ENCODE peak calls at places on chromosomes 6 and 20, in ten cellular contexts. H is right lobe of liver, U is psoas muscle, O is H1, X is A549, Q is brain microvascular endothelial cell, P is body of pancreas, W is IMR-90, V is dorsolateral prefrontal cortex, E is cardiac muscle cell. K is an unnamed sample.

GRCh38 chr6:157563611-157564284 is 182.8 kb downstream of the ZDHHC14 start:
- DNase-seq in O (no peak), W (no peak), U (no peak), V (no peak), Q (no peak), P (no peak), E (no peak), H (no peak), X (no peak), K (no peak)

GRCh38 chr20:44002861-44003260 is 88.2 kb downstream of the TOX2 start:
- DNase-seq in O (no peak), V (no peak), Q (no peak), H (no peak), X (no peak), W (no peak), U (no peak), P (no peak), E (no peak), K (no peak)

GRCh38 chr20:3563548-3564177 is 92.8 kb downstream of the ATRN start:
- DNase-seq in X (peak), H (no peak), O (no peak), P (peak), U (no peak), V (no peak), Q (peak), W (peak), E (peak), K (no peak)

GRCh38 chr6:104505838-104506237 is 353.9 kb downstream of the HACE1 start:
- DNase-seq in O (no peak), U (no peak), P (no peak), Q (no peak), V (no peak), H (no peak), W (no peak), X (no peak), E (no peak), K (no peak)

GRCh38 chr6:105507811-105508210 is 104.9 kb upstream of the PREP start:
- DNase-seq in P (no peak), W (no peak), Q (no peak), E (no peak), V (no peak), O (no peak), X (no peak), U (no peak), H (no peak), K (no peak)

GRCh38 chr6:90355965-90356364 is 59.3 kb upstream of the BACH2 start:
- DNase-seq in Q (no peak), O (no peak), W (no peak), X (no peak), U (no peak), E (no peak), V (no peak), P (no peak), H (peak), K (no peak)

GRCh38 chr6:36683145-36683655 is 4.7 kb downstream of the CDKN1A start:
- DNase-seq in H (no peak), E (no peak), Q (no peak), W (no peak), U (no peak), P (peak), X (no peak), O (no peak), V (no peak), K (no peak)

GRCh38 chr6:25036461-25036860 is 100.7 kb upstream of the RIPOR2 start:
- DNase-seq in V (no peak), O (no peak), Q (no peak), P (no peak), X (no peak), E (no peak), H (no peak), W (no peak), U (no peak), K (no peak)

GRCh38 chr20:46651091-46651962 is at the start of gene SLC13A3:
- DNase-seq in H (no peak), E (peak), Q (no peak), U (no peak), V (no peak), P (no peak), X (no peak), W (no peak), O (no peak), K (no peak)

GRCh38 chr6:41373367-41373918 is 38.0 kb downstream of the NCR2 start:
- DNase-seq in W (no peak), X (no peak), V (no peak), U (no peak), O (no peak), H (no peak), P (no peak), E (no peak), Q (no peak), K (no peak)

GRCh38 chr6:40504274-40504673 is 82.9 kb downstream of the LRFN2 start:
- DNase-seq in X (no peak), O (no peak), V (no peak), Q (no peak), P (no peak), W (no peak), H (no peak), U (no peak), E (no peak), K (no peak)

GRCh38 chr6:139547082-139547776 is 172.8 kb upstream of the CITED2 start:
- DNase-seq in X (no peak), H (no peak), W (no peak), Q (no peak), E (no peak), P (no peak), V (no peak), O (no peak), U (no peak), K (no peak)

GRCh38 chr6:161598896-161599295 is 325.0 kb upstream of the AGPAT4 start:
- DNase-seq in P (no peak), U (no peak), Q (no peak), W (no peak), E (no peak), O (no peak), X (no peak), H (no peak), V (no peak), K (no peak)

GRCh38 chr6:16438677-16439615 is 200.6 kb downstream of the GMPR start:
- DNase-seq in E (peak), X (peak), H (no peak), Q (peak), W (peak), P (no peak), O (no peak), V (no peak), U (no peak), K (no peak)

GRCh38 chr6:133895573-133896343 is 6.8 kb downstream of the TCF21 start:
- DNase-seq in O (no peak), W (no peak), P (no peak), E (peak), Q (no peak), H (no peak), U (peak), X (no peak), V (no peak), K (no peak)
- TF ChIP-seq CTCF in O (no peak), W (no peak), P (no peak), E (peak), Q (peak), H (no peak), U (no peak), X (no peak), V (no peak), K (no peak)

GRCh38 chr6:31947070-31947675 is 1.3 kb downstream of the CFB start:
- DNase-seq in P (no peak), H (no peak), O (no peak), W (no peak), E (no peak), V (no peak), Q (no peak), U (no peak), X (no peak), K (no peak)

GRCh38 chr6:31949926-31950548 is 4.1 kb downstream of the CFB start:
- DNase-seq in U (no peak), X (no peak), E (no peak), W (no peak), V (no peak), P (no peak), Q (no peak), H (no peak), O (no peak), K (no peak)

GRCh38 chr6:31948306-31948705 is 2.4 kb downstream of the CFB start:
- DNase-seq in U (no peak), W (no peak), E (no peak), P (no peak), V (no peak), H (no peak), Q (no peak), X (no peak), O (no peak), K (no peak)

GRCh38 chr6:31947864-31948263 is 2.0 kb downstream of the CFB start:
- DNase-seq in W (no peak), U (no peak), H (no peak), P (no peak), V (no peak), O (no peak), Q (no peak), X (no peak), E (no peak), K (no peak)

GRCh38 chr6:31948753-31949413 is 3.0 kb downstream of the CFB start:
- DNase-seq in W (peak), V (no peak), X (no peak), E (no peak), U (no peak), H (no peak), P (no peak), Q (peak), O (no peak), K (no peak)
- H3K27ac ChIP-seq in W (no peak), V (no peak), X (no peak), E (no peak), U (no peak), H (no peak), P (no peak), Q (no peak), O (no peak), K (no peak)

DNA sequence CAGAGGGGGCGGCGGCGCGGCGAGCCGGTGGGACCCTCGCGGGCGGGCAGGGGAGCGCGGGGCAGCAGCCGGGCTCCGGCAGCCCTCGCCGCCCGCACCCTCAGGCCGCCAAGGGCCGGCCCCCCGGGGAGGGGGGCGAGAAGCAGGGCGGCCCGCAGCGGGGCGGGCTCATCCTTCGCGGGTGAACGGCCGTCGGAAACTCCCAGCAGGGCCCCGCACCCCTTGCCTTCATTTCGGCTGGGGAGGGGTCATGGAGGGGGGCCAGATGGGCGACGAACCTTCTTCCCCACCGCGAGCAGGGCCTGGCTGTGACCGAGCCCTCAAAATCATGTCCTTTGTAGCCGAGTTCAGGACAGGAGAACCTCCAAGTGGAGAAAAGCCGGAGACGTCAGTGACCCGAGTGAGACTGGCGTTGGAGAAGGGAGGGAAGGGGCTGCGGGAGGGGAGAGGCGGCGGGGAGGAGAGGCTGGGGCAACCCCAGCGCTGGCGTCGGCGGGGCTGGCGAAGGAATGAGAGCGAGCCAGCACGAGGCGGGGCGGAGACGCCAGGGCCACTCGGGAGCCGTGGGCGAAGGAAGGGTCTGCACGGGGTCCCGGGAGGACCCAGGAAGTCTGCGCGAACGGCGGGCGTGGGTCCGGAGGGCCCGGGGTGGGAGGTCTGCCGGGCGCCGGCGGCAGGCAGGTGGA is 596 bp upstream of the FOXC1 start:
- DNase-seq in V (no peak), H (no peak), O (no peak), U (peak), W (peak), P (peak), E (peak), Q (no peak), X (no peak), K (no peak)
- H3K4me3 ChIP-seq in V (peak), H (peak), O (peak), U (peak), W (peak), P (no peak), E (peak), Q (peak), X (peak), K (peak)

DNA sequence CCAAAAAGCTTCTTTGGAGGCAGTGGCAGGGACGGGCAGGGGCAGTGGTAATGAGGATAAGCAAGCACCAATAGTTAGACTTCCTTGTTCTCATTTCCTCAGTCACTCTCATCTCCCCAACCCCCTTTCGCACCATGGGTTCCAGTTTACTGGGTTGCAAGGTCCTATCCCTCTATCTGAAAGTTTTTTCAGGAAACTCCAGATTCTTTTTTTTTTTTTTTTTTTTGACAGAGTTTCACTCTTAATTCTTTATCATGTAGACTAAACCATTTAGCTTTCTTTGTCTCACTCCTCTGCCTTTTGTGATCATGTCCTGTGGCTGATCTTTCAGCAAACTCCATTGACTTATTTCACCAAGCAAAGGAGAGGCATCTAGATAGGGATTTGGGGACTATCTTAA is 51.4 kb upstream of the GMDS start:
- DNase-seq in O (no peak), Q (no peak), V (no peak), W (no peak), H (no peak), U (no peak), P (no peak), E (no peak), X (no peak), K (no peak)
- TF ChIP-seq CTCF in O (no peak), Q (no peak), V (no peak), W (no peak), H (no peak), U (no peak), P (no peak), E (no peak), X (no peak), K (no peak)

GRCh38 chr6:138106665-138107077 is 548 bp downstream of the PERP start:
- DNase-seq in O (no peak), U (no peak), X (no peak), H (no peak), E (no peak), Q (no peak), W (no peak), V (no peak), P (no peak), K (no peak)

GRCh38 chr6:138105880-138106664 is 1.1 kb downstream of the PERP start:
- DNase-seq in Q (no peak), U (no peak), X (peak), H (no peak), O (no peak), P (peak), W (peak), E (peak), V (no peak), K (no peak)

GRCh38 chr6:138104618-138105213 is 2.5 kb downstream of the PERP start:
- DNase-seq in Q (no peak), V (no peak), O (no peak), E (no peak), P (no peak), X (no peak), W (no peak), H (no peak), U (no peak), K (no peak)

GRCh38 chr6:138103876-138104275 is 3.3 kb downstream of the PERP start:
- DNase-seq in U (no peak), X (no peak), O (no peak), Q (no peak), H (no peak), V (no peak), W (no peak), P (no peak), E (no peak), K (no peak)

DNA sequence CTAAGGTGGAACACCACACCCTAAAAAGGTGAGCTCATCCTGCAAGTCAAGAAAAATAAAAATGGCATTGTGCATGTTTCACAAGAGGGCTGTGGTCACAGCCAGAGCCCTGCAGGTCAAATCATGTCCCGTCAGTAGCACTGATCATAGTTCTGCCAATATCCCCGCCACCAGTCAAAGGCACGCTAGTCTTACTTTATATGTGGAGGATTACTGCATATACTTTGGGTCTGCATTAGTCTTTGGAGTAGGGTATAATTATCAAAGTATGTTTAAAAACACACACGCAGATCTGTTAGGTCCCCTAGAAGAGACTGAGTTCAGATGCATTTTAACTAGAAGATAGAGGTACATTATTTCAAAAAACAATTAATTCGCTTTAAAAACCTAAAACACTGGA is 1.8 kb downstream of the PERP start:
- DNase-seq in U (no peak), W (no peak), O (no peak), X (peak), Q (no peak), H (peak), P (peak), V (no peak), E (no peak), K (no peak)
- H3K27ac ChIP-seq in U (no peak), W (no peak), O (peak), X (peak), Q (no peak), H (peak), P (peak), V (no peak), E (peak), K (peak)

DNA sequence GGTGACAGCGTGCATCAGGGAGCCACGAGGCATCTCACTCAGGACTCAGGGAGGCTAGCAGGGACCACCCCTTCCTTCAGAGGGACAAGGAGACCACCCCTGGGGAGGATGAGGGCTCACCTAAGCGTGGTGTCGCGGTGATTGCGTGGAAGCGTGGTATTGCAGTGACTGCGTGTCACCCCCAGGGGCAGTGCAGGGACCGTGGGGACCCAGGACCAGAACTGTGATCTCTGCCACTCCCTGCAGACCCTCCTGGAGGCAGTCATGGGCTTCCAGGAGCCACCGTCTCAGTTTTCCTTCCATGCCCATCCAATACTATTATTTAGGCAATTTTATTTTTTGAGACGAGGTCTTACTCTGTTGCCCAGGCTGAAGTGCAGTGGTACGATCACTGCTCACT is 147.1 kb downstream of the TAF4 start:
- DNase-seq in H (no peak), P (no peak), U (no peak), X (no peak), E (no peak), W (no peak), V (no peak), Q (no peak), O (no peak), K (no peak)
- H3K4me3 ChIP-seq in H (no peak), P (no peak), U (no peak), X (no peak), E (no peak), W (no peak), V (no peak), Q (no peak), O (no peak), K (no peak)

GRCh38 chr6:34982424-34982852 is 93.4 kb downstream of the ANKS1A start:
- DNase-seq in U (no peak), H (peak), X (peak), E (no peak), V (peak), Q (peak), P (no peak), W (peak), O (no peak), K (no peak)
- TF ChIP-seq CTCF in U (peak), H (peak), X (peak), E (peak), V (peak), Q (peak), P (no peak), W (peak), O (no peak), K (no peak)

DNA sequence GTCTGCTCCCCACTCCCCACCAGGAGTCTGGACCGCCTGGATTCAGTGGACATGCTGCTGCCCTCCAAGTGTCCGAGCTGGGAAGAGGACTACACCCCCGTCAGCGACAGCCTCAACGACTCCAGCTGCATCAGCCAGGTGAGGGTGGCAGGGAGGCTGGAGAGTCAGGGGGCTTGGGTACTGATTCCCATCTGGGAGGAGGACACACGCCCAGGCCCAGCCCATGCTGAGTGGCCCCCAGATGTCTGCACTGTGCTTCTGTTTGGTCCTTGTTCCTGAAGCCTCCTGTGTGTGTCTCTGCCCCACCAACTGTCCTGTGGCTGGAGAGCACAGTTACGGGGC is 101.6 kb upstream of the MYL9 start:
- DNase-seq in W (no peak), Q (no peak), E (no peak), U (no peak), P (no peak), O (no peak), V (no peak), H (no peak), X (no peak), K (no peak)
- H3K27ac ChIP-seq in W (no peak), Q (no peak), E (no peak), U (no peak), P (no peak), O (no peak), V (no peak), H (no peak), X (no peak), K (no peak)

DNA sequence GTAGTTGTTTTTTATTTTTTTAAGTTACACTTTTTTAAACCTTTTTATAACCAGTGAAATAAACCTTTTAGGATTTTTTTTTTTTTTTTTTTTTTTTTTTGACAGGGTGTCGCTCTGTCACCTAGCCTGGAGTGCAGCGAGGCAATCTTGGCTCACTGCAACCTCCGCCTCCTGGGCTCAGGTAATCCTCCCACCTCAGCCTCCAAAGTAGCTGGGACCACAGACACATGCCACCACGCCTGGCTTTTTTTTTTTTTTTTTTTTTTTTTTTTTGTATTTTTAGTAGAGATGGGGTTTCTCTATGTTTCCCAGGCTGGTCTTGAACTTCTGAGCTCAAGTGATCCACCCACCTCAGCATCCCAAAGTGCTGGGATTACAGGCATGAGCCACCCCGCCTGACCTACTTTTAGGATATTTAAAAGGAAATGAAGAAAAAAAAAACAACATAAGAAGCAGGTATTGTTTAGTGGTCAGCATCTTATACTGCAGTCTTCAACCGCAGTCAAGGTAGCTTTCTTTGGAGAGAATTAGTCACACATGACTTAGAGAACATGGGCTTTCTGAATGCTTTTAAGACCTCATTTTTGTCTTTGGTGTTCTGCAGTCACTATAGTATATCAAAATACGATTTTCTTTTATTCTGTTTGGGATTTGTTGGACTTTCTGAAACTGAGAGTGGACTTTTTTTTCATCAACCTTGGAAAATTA is 1.6 kb downstream of the POLR1H start:
- DNase-seq in X (no peak), U (no peak), E (no peak), P (no peak), Q (no peak), W (no peak), V (no peak), O (no peak), H (no peak), K (no peak)
- H3K4me3 ChIP-seq in X (no peak), U (peak), E (peak), P (no peak), Q (no peak), W (no peak), V (no peak), O (peak), H (no peak), K (no peak)

K was measured in lung.